ENCODE peak calls at places on chromosome 17, in ten cellular contexts. M is GM23248, L is hepatocyte, B is SK-N-SH, S is MM.1S, D is GM23338, V is PC-9, P is HCT116, J is Karpas-422, Y is OCI-LY7. X is an unnamed sample.

GRCh38 chr17:987931-988330 is 8.4 kb upstream of the NXN start:
- DNase-seq in B (no peak), V (no peak), Y (no peak), J (no peak), S (no peak), D (no peak), L (no peak), P (no peak), M (no peak), X (no peak)

GRCh38 chr17:19364699-19365498 is 2.4 kb upstream of the B9D1 start:
- DNase-seq in P (no peak), J (no peak), D (no peak), L (no peak), S (no peak), M (peak; percentile 51), B (peak; percentile 40), V (no peak), Y (no peak), X (no peak)

GRCh38 chr17:63925615-63926014 is 6.5 kb downstream of the CD79B start:
- DNase-seq in M (no peak), S (no peak), Y (peak; percentile 95), L (no peak), P (no peak), J (peak; percentile 92), B (peak; percentile 25), V (no peak), D (no peak), X (no peak)

GRCh38 chr17:15261818-15262290 is 3.3 kb downstream of the PMP22 start:
- DNase-seq in Y (no peak), B (no peak), L (no peak), V (no peak), M (peak; percentile 60), J (no peak), P (no peak), S (no peak), D (peak; percentile 24), X (peak; percentile 47)

GRCh38 chr17:58335061-58335731 is 6.6 kb upstream of the TSPOAP1 start:
- DNase-seq in M (no peak), S (no peak), P (no peak), L (no peak), D (no peak), V (no peak), Y (peak; percentile 56), J (peak; percentile 84), B (no peak), X (no peak)

GRCh38 chr17:71553381-71553780 is 567.4 kb upstream of the SOX9 start:
- DNase-seq in Y (no peak), M (no peak), B (no peak), V (no peak), J (no peak), S (peak; percentile 11), L (no peak), P (no peak), D (no peak), X (no peak)

GRCh38 chr17:62860962-62861873 is 53.1 kb upstream of the MARCHF10 start:
- DNase-seq in J (no peak), S (no peak), Y (no peak), V (peak; percentile 79), P (no peak), M (no peak), B (no peak), L (peak; percentile 24), D (no peak), X (peak; percentile 83)

GRCh38 chr17:59093145-59093701 is 13.5 kb downstream of the TRIM37 start:
- DNase-seq in B (no peak), S (no peak), V (no peak), P (no peak), Y (no peak), L (no peak), J (no peak), D (no peak), M (no peak), X (no peak)

GRCh38 chr17:72407336-72408121 is 286.7 kb downstream of the SOX9 start:
- DNase-seq in V (peak; percentile 90), L (peak; percentile 82), B (peak; percentile 89), M (peak; percentile 100), P (peak; percentile 87), J (peak; percentile 92), D (peak; percentile 59), Y (peak; percentile 58), S (peak; percentile 41), X (peak; percentile 100)

GRCh38 chr17:63601439-63602371 is 1.0 kb downstream of the TACO1 start:
- DNase-seq in S (no peak), Y (no peak), D (peak; percentile 13), M (peak; percentile 42), L (peak; percentile 17), V (no peak), J (peak; percentile 58), P (no peak), B (no peak), X (peak; percentile 17)

GRCh38 chr17:17823433-17824118 is 13.2 kb downstream of the SREBF1 start:
- DNase-seq in M (peak; percentile 91), P (peak; percentile 56), S (peak; percentile 90), Y (peak; percentile 94), V (peak; percentile 96), L (peak; percentile 97), J (peak; percentile 96), D (peak; percentile 98), B (peak; percentile 99), X (peak; percentile 96)

GRCh38 chr17:17826340-17826708 is 10.5 kb downstream of the SREBF1 start:
- DNase-seq in B (no peak), P (no peak), J (no peak), Y (no peak), V (no peak), S (no peak), L (no peak), M (no peak), D (no peak), X (no peak)

GRCh38 chr17:17824119-17824779 is 12.5 kb downstream of the SREBF1 start:
- DNase-seq in J (no peak), V (no peak), L (no peak), S (no peak), M (no peak), Y (peak; percentile 28), B (peak; percentile 76), D (no peak), P (no peak), X (no peak)

GRCh38 chr17:17826942-17827785 is 9.6 kb downstream of the SREBF1 start:
- DNase-seq in M (no peak), V (no peak), D (no peak), J (no peak), L (no peak), P (no peak), B (no peak), S (no peak), Y (no peak), X (no peak)

DNA sequence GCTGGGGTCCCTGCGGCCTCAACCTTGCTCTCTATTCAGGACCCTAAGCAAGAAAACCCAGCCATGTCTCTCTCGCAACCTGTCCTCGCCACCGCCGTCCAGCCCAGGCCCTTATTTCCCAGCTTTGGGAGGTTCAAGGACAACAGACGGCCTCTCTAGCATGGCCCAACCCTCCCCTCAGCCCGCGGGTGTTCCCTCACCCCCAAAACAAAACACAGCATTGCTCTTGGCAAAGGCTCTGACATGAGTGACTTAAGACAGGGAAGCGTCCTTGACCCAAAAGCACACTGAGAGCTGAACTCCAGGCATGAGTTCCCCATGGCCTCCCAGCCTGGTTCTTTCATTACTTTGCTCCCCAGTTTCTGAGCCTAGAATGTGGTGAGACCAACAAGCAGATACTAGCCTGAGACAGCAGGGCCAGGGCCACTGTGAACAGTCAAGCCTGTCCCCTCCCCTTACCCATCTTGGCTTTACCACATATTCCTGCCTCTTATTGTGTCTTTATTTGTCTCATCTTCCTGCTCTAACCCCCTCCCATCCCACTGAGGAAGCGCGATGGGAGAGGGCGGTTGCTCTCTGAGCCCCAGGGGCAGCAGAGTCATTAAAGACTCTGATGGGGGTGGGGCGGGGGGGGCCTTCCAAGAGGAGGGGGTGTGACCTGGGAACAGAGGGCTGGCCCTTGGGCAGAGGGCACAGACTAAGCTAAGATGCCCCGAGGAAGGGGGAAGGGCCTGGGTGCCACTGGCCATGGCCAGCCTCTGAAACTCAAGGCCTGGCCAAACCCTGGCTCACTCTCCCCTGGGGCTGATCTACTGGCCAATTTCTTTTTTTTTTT is 11.8 kb downstream of the SREBF1 start:
- DNase-seq in S (no peak), J (no peak), L (no peak), D (peak; percentile 61), B (no peak), V (peak; percentile 53), P (no peak), Y (no peak), M (peak; percentile 72), X (no peak)
- H3K4me1 ChIP-seq in S (peaks cover 47% of the 10 kb centered on the region), J (peaks cover 70% of the 10 kb centered on the region), L (peaks cover 57% of the 10 kb centered on the region), D (peaks cover 49% of the 10 kb centered on the region), B (peaks cover 87% of the 10 kb centered on the region), V (peaks cover 95% of the 10 kb centered on the region), P (peaks cover 95% of the 10 kb centered on the region), Y (peaks cover 93% of the 10 kb centered on the region), M (peaks cover 31% of the 10 kb centered on the region), X (peaks cover 65% of the 10 kb centered on the region)

GRCh38 chr17:39365252-39365651 is 36.2 kb downstream of the FBXL20 start:
- DNase-seq in P (no peak), J (no peak), Y (no peak), B (no peak), D (no peak), M (peak; percentile 88), V (no peak), L (no peak), S (no peak), X (no peak)
- H2AFZ ChIP-seq in P (no peak overlapping the region), J (no peak overlapping the region), Y (no peak overlapping the region), B (no peak overlapping the region), D (no peak overlapping the region), M (peak overlapping the region; percentile 40), V (no peak overlapping the region), L (no peak overlapping the region), S (no peak overlapping the region), X (no peak overlapping the region)

DNA sequence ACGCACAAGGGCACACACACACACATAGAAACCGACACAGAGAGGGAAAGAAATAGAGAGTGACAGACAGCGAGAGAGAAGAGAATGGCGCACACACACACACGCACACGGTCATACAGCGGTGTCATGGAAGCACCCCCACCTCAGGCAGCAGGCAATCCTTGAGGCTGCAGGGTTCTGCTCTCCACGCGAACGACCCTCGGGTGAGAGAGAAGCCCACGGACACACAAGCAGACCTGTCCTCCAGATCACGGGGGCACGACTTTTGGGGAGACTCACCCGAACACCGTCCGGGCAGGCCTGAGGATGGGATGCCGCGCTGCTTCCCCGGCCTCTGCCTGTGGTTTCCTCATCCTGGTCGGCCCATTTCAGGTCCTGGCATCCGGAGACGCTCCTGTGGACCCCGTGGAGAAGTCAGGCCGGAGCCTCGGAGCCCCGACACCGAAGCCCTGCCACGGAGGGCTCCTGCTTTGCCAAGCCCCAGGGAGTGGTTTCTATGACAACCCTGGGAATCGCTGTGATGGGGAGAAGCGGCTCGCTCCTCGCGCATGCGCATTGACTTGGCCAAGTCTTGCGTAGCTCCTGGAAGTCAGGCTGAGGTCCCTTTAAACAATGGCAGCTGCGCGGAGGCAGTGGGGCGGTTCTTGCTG is 118.2 kb upstream of the KCNJ18 start:
- DNase-seq in B (peak; percentile 81), L (no peak), J (no peak), V (no peak), M (peak; percentile 93), S (no peak), P (no peak), D (no peak), Y (no peak), X (no peak)
- H3K9me2 ChIP-seq in B (no peaks in the 10 kb centered on the region), L (no peaks in the 10 kb centered on the region), J (no peaks in the 10 kb centered on the region), V (no peaks in the 10 kb centered on the region), M (no peaks in the 10 kb centered on the region), S (no peaks in the 10 kb centered on the region), P (no peaks in the 10 kb centered on the region), D (no peaks in the 10 kb centered on the region), Y (no peaks in the 10 kb centered on the region), X (no peaks in the 10 kb centered on the region)

DNA sequence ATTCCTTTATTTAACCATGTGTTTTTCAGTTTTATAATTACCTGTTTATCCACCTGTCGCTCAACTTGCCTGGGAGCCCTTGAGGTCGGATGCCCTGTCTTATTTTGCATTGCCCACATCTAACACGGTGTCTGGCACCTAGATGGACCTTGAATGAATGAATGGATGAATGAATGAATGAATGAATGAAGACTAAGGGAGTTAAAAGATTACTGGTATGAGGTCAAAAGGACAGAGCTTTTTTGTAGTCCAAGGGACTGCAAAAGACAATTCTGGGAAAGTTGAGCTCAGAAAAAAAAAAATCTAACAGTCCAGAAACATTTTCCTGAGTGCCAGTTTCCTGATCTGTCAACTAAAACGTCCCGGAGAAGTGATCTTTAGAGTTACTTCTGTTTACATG is 244.6 kb upstream of the MYOCD start:
- DNase-seq in L (no peak), J (no peak), Y (no peak), B (no peak), P (no peak), V (no peak), D (no peak), S (no peak), M (no peak), X (no peak)
- H3K4me1 ChIP-seq in L (peaks cover 9% of the 10 kb centered on the region), J (no peaks in the 10 kb centered on the region), Y (no peaks in the 10 kb centered on the region), B (no peaks in the 10 kb centered on the region), P (no peaks in the 10 kb centered on the region), V (no peaks in the 10 kb centered on the region), D (no peaks in the 10 kb centered on the region), S (no peaks in the 10 kb centered on the region), M (no peaks in the 10 kb centered on the region), X (no peaks in the 10 kb centered on the region)

X was measured in PC-3.